ENCODE peak calls at places on chromosomes 4 and X, in nine cellular contexts. Z, R, L, J, U, D, C, V and Q are unnamed samples.
A peak's percentile ranks its signal among the peaks of the same experiment; 100 is the strongest.

GRCh38 chrX:49106930-49107329 is 16.6 kb downstream of the GPKOW start:
- DNase-seq in Z (peak; percentile 62), R (no peak), L (no peak), J (no peak), U (peak; percentile 8), D (peak; percentile 16), C (no peak), V (no peak), Q (peak; percentile 20)

GRCh38 chrX:129876734-129877395 is 29.1 kb upstream of the UTP14A start:
- DNase-seq in Z (peak; percentile 68), R (no peak), L (no peak), J (no peak), U (no peak), D (no peak), C (peak; percentile 29), V (no peak), Q (peak; percentile 31)

GRCh38 chr4:183303278-183303677 is 16.8 kb downstream of the CLDN22 start:
- DNase-seq in Z (no peak), R (no peak), L (no peak), J (no peak), U (no peak), D (no peak), C (no peak), V (no peak), Q (no peak)

GRCh38 chr4:118935819-118936218 is 47.2 kb downstream of the SYNPO2 start:
- DNase-seq in Z (no peak), R (no peak), L (no peak), J (no peak), U (no peak), D (no peak), C (no peak), V (no peak), Q (no peak)

GRCh38 chr4:26201119-26201518 is 119.7 kb upstream of the RBPJ start:
- DNase-seq in Z (no peak), R (no peak), L (no peak), J (no peak), U (no peak), D (no peak), C (no peak), V (no peak), Q (no peak)

GRCh38 chrX:150200361-150200760 is 162.8 kb upstream of the MAMLD1 start:
- DNase-seq in Z (no peak), R (no peak), L (no peak), J (no peak), U (no peak), D (no peak), C (no peak), V (no peak), Q (no peak)

GRCh38 chr4:71184195-71184781 is 154.5 kb upstream of the SLC4A4 start:
- DNase-seq in Z (peak; percentile 69), R (no peak), L (no peak), J (no peak), U (peak; percentile 18), D (no peak), C (peak; percentile 41), V (no peak), Q (no peak)

GRCh38 chr4:112029642-112030235 is 115.5 kb upstream of the FAM241A start:
- DNase-seq in Z (no peak), R (no peak), L (no peak), J (no peak), U (no peak), D (no peak), C (no peak), V (no peak), Q (no peak)

GRCh38 chrX:69564665-69565064 is 51.2 kb upstream of the EDA start:
- DNase-seq in Z (no peak), R (no peak), L (no peak), J (no peak), U (no peak), D (no peak), C (no peak), V (no peak), Q (no peak)

GRCh38 chr4:6746721-6747689 is 31.0 kb downstream of the BLOC1S4 start:
- DNase-seq in Z (no peak), R (peak; percentile 90), L (peak; percentile 90), J (peak; percentile 93), U (no peak), D (no peak), C (peak; percentile 88), V (no peak), Q (no peak)

GRCh38 chrX:153853180-153853901 is 23.0 kb upstream of the PDZD4 start:
- DNase-seq in Z (no peak), R (no peak), L (no peak), J (peak; percentile 12), U (no peak), D (no peak), C (no peak), V (no peak), Q (no peak)

GRCh38 chr4:26468977-26469376 is 21.3 kb downstream of the CCKAR start:
- DNase-seq in Z (no peak), R (no peak), L (no peak), J (no peak), U (no peak), D (no peak), C (no peak), V (no peak), Q (no peak)

DNA sequence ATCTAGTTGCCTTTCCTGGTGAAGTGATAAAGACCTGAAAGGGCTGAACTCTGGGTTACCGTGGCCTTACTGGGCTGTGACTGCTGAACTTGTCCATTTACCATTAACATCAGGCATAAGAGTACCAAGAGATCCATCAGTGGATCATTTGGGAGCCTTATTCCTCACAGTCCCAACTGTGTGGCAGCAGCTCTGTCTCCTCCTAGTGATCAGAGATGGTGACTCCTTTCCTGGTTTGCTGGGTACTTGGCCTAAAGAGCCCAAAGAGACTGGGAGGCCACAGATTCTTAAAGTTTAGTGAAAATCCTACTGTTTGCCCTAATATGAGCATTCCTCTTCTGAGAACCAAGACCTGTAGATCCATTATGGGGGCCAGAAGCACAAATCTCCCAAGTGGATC is 56.3 kb upstream of the ATP6AP2 start:
- DNase-seq in Z (peak; percentile 4), R (no peak), L (no peak), J (no peak), U (no peak), D (no peak), C (no peak), V (no peak), Q (no peak)
- TF ChIP-seq CTCF in Z (peak; percentile 16), R (no peak), L (no peak), J (no peak), U (peak; percentile 43), D (no peak), C (no peak), V (no peak), Q (peak; percentile 43)

DNA sequence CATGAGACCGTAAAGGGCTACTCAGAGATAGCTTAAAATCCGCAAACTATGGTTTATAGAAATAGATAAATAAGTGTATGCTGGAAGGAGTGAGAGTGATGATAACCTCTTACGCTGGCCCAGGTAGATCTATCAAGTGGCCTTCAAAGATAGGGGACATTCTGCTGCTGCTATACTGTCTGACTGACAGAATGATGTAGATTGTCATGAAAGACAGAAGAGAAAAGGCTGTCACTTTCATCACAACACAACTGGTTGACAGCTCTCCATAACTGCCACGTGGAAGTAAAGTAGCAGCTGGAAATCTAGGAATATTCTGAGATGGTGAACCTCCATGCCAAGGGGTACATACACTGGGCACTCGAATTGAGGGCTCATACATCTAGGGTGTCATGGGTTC is 1333.6 kb upstream of the DIAPH2 start:
- DNase-seq in Z (no peak), R (no peak), L (no peak), J (no peak), U (no peak), D (no peak), C (no peak), V (no peak), Q (no peak)
- H3K4me3 ChIP-seq in Z (no peak overlapping the region), R (no peak overlapping the region), L (no peak overlapping the region), J (no peak overlapping the region), U (no peak overlapping the region), D (no peak overlapping the region), C (no peak overlapping the region), V (no peak overlapping the region), Q (no peak overlapping the region)

GRCh38 chrX:76420237-76420636 is 7.3 kb upstream of the MAGEE1 start:
- DNase-seq in Z (peak; percentile 0), R (no peak), L (no peak), J (no peak), U (no peak), D (no peak), C (no peak), V (no peak), Q (no peak)
- TF ChIP-seq CTCF in Z (no peak), R (no peak), L (no peak), J (no peak), U (peak; percentile 36), D (no peak), C (no peak), V (no peak), Q (peak; percentile 4)

GRCh38 chr4:38724507-38724808 is 58.3 kb downstream of the TLR10 start:
- DNase-seq in Z (no peak), R (no peak), L (no peak), J (no peak), U (no peak), D (no peak), C (no peak), V (no peak), Q (no peak)

GRCh38 chr4:38728651-38729141 is 54.1 kb downstream of the TLR10 start:
- DNase-seq in Z (no peak), R (no peak), L (peak; percentile 89), J (peak; percentile 76), U (no peak), D (no peak), C (peak; percentile 64), V (no peak), Q (no peak)

GRCh38 chr4:38723114-38723513 is 59.1 kb downstream of the KLF3 start:
- DNase-seq in Z (no peak), R (no peak), L (no peak), J (no peak), U (no peak), D (no peak), C (no peak), V (no peak), Q (no peak)

DNA sequence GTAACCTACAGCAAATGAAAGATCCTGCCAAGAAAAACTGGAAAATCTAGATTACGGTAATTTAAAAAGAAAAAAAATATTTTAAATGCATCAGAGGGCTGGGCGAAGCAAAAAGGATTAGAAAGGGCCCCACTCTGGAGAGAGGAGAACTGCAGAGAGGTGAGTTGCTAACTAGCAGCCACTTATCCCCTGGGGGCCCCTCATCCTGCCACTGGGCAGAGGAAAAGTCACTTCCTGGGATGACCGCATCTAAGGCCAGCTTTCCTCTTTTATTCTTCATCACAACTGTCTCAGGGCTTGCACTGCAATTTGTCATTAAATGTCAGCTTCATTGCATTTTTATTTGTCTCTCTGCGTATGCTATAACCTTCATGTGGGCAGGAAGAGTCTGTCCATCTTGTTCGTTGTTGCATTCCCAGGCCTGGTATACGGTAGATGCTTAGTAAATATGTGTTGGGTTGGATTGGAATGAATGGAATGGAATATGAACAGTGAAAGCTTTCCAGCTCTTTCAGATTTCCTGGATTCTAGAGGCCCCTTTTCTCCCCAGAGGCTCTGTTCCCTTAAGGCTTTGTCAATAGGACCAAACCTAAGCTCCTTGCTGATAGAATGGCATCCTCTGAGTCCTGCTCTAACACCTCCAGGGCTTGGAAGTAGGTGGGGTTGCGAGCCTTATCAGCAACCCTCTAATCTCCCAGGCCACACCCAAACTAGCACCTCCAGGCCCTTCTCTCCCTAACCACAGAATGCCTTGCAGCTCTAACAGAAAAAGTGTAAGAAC is 58.9 kb downstream of the TLR10 start:
- DNase-seq in Z (no peak), R (no peak), L (no peak), J (no peak), U (no peak), D (no peak), C (no peak), V (no peak), Q (no peak)
- H3K4me3 ChIP-seq in Z (no peak overlapping the region), R (no peak overlapping the region), L (no peak overlapping the region), J (no peak overlapping the region), U (no peak overlapping the region), D (no peak overlapping the region), C (no peak overlapping the region), V (no peak overlapping the region), Q (no peak overlapping the region)